ENCODE peak calls at places on chromosomes 2 and 18, in five cellular contexts. K, A, X, L and E are unnamed samples. For H3K4me1, the result is how much of the 10 kb centered on the place peaks cover.

GRCh38 chr2:158795110-158795924 is at the start of gene DAPL1:
- DNase-seq in K (no peak), A (no peak), X (no peak), L (no peak), E (no peak)

GRCh38 chr2:28567076-28567471 is 71.2 kb downstream of the PLB1 start:
- DNase-seq in K (no peak), A (no peak), X (peak), L (no peak), E (no peak)

GRCh38 chr18:57422313-57422872 is 12.8 kb upstream of the ONECUT2 start:
- DNase-seq in K (no peak), A (no peak), X (no peak), L (no peak), E (no peak)

GRCh38 chr18:12783524-12783923 is 80.7 kb downstream of the PSMG2 start:
- DNase-seq in K (no peak), A (no peak), X (no peak), L (no peak), E (no peak)

GRCh38 chr2:60527762-60528161 is 25.7 kb downstream of the BCL11A start:
- DNase-seq in K (no peak), A (no peak), X (no peak), L (no peak), E (no peak)

GRCh38 chr18:49524951-49525350 is 36.9 kb upstream of the LIPG start:
- DNase-seq in K (no peak), A (no peak), X (no peak), L (no peak), E (no peak)

GRCh38 chr2:17934721-17935120 is 56.3 kb downstream of the KCNS3 start:
- DNase-seq in K (peak), A (no peak), X (no peak), L (peak), E (no peak)

GRCh38 chr18:32326450-32327309 is 136.8 kb downstream of the MEP1B start:
- DNase-seq in K (peak), A (no peak), X (no peak), L (no peak), E (no peak)

GRCh38 chr2:202025816-202026215 is 7.8 kb upstream of the FZD7 start:
- DNase-seq in K (no peak), A (no peak), X (no peak), L (no peak), E (no peak)

GRCh38 chr2:127406454-127406853 is 11.8 kb upstream of the PROC start:
- DNase-seq in K (no peak), A (no peak), X (no peak), L (peak), E (no peak)

GRCh38 chr2:10947005-10947440 is 35.3 kb downstream of the KCNF1 start:
- DNase-seq in K (peak), A (peak), X (no peak), L (peak), E (peak)

GRCh38 chr2:208781166-208781565 is 374.6 kb downstream of the PTH2R start:
- DNase-seq in K (no peak), A (no peak), X (no peak), L (no peak), E (no peak)

GRCh38 chr2:240788482-240788881 is 31.5 kb downstream of the KIF1A start:
- DNase-seq in K (no peak), A (no peak), X (no peak), L (no peak), E (peak)

GRCh38 chr2:142325870-142326269 is 195.1 kb upstream of the LRP1B start:
- DNase-seq in K (no peak), A (no peak), X (no peak), L (no peak), E (no peak)

GRCh38 chr2:135987441-135987840 is 2.0 kb upstream of the DARS1 start:
- DNase-seq in K (no peak), A (no peak), X (no peak), L (no peak), E (no peak)

GRCh38 chr2:164538250-164538866 is 82.9 kb downstream of the GRB14 start:
- DNase-seq in K (peak), A (no peak), X (peak), L (peak), E (no peak)

GRCh38 chr2:166411473-166412230 is 35.9 kb upstream of the SCN9A start:
- DNase-seq in K (peak), A (peak), X (no peak), L (peak), E (no peak)

GRCh38 chr2:167140767-167141166 is 252.5 kb downstream of the XIRP2 start:
- DNase-seq in K (peak), A (peak), X (no peak), L (peak), E (no peak)

GRCh38 chr2:73112026-73112912 is 479 bp downstream of the RAB11FIP5 start:
- DNase-seq in K (peak), A (no peak), X (peak), L (peak), E (no peak)

GRCh38 chr2:79040967-79041582 is 15.6 kb downstream of the REG3G start:
- DNase-seq in K (no peak), A (no peak), X (peak), L (peak), E (no peak)

GRCh38 chr2:7515327-7515726 is 598.1 kb downstream of the RNF144A start:
- DNase-seq in K (no peak), A (no peak), X (no peak), L (no peak), E (no peak)

GRCh38 chr2:10272464-10272863 is 30.2 kb upstream of the HPCAL1 start:
- DNase-seq in K (no peak), A (no peak), X (peak), L (no peak), E (peak)

GRCh38 chr2:218898109-218898878 is 17.6 kb downstream of the WNT10A start:
- DNase-seq in K (no peak), A (no peak), X (peak), L (peak), E (peak)

GRCh38 chr2:16320716-16321115 is 344.9 kb downstream of the CYRIA start:
- DNase-seq in K (no peak), A (no peak), X (no peak), L (no peak), E (no peak)

GRCh38 chr2:235594041-235594440 is 100.2 kb downstream of the AGAP1 start:
- DNase-seq in K (peak), A (peak), X (peak), L (peak), E (no peak)

GRCh38 chr2:147636238-147636887 is 208.5 kb upstream of the ACVR2A start:
- DNase-seq in K (peak), A (peak), X (no peak), L (peak), E (no peak)

GRCh38 chr2:3472966-3473365 is 46.4 kb downstream of the ADI1 start:
- DNase-seq in K (no peak), A (no peak), X (no peak), L (no peak), E (no peak)

GRCh38 chr2:150878347-150878746 is 383.3 kb downstream of the RBM43 start:
- DNase-seq in K (peak), A (no peak), X (peak), L (peak), E (no peak)

GRCh38 chr18:75142677-75143076 is 66.3 kb downstream of the PTGR3 start:
- DNase-seq in K (no peak), A (no peak), X (no peak), L (no peak), E (no peak)

GRCh38 chr18:12372406-12372805 is 4.6 kb downstream of the AFG3L2 start:
- DNase-seq in K (no peak), A (no peak), X (no peak), L (no peak), E (no peak)

GRCh38 chr2:66082576-66082975 is 352.3 kb upstream of the MEIS1 start:
- DNase-seq in K (no peak), A (no peak), X (no peak), L (no peak), E (no peak)

GRCh38 chr2:46134531-46135229 is 162.5 kb upstream of the EPAS1 start:
- DNase-seq in K (peak), A (peak), X (peak), L (peak), E (peak)

GRCh38 chr2:579351-579886 is 97.8 kb downstream of the TMEM18 start:
- DNase-seq in K (no peak), A (no peak), X (no peak), L (no peak), E (no peak)

GRCh38 chr2:177586154-177586553 is 193.6 kb downstream of the AGPS start:
- DNase-seq in K (no peak), A (no peak), X (no peak), L (no peak), E (no peak)

GRCh38 chr2:46098606-46099005 is 198.6 kb upstream of the EPAS1 start:
- DNase-seq in K (peak), A (peak), X (no peak), L (peak), E (no peak)

GRCh38 chr2:212311807-212312404 is 226.7 kb downstream of the ERBB4 start:
- DNase-seq in K (no peak), A (no peak), X (no peak), L (no peak), E (no peak)

GRCh38 chr2:100980046-100980445 is 22.0 kb upstream of the RPL31 start:
- DNase-seq in K (no peak), A (no peak), X (no peak), L (no peak), E (no peak)

GRCh38 chr2:100976634-100977391 is 25.3 kb upstream of the RPL31 start:
- DNase-seq in K (peak), A (no peak), X (no peak), L (no peak), E (no peak)

GRCh38 chr2:100977511-100977910 is 24.6 kb upstream of the RPL31 start:
- DNase-seq in K (no peak), A (no peak), X (no peak), L (no peak), E (no peak)

GRCh38 chr2:100981011-100981410 is 21.1 kb upstream of the RPL31 start:
- DNase-seq in K (no peak), A (no peak), X (no peak), L (no peak), E (no peak)

DNA sequence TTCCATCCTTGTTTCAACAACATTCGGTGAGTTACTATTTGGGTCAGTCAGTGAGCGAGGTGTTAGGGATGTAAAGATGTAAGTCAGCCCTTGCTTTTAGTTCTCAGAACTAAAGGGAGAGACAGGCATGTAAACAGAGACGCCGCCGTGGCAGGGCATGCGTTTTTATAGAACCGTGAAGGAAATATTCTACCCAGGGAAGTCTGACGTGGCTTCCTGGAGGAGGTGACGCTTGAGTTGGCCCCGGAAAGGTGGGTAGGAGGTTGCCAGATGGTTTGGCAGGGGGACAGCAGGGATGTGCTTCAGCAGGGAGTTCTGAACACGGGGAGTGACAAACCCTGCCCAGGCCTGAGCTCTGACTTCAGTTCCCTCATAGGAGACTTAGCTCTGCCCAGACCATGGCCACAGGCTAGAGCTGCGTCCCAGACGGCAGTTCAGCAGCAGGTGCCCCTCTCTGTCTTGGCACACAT is 23.5 kb upstream of the RPL31 start:
- DNase-seq in K (peak), A (no peak), X (no peak), L (no peak), E (no peak)
- H3K27ac ChIP-seq in K (no peak), A (no peak), X (no peak), L (no peak), E (no peak)

GRCh38 chr2:53987336-53987921 is 16.6 kb upstream of the PSME4 start:
- DNase-seq in K (peak), A (no peak), X (no peak), L (peak), E (no peak)
- H3K4me1 ChIP-seq in K (under half), A (under half), X (under half), L (under half), E (under half)

DNA sequence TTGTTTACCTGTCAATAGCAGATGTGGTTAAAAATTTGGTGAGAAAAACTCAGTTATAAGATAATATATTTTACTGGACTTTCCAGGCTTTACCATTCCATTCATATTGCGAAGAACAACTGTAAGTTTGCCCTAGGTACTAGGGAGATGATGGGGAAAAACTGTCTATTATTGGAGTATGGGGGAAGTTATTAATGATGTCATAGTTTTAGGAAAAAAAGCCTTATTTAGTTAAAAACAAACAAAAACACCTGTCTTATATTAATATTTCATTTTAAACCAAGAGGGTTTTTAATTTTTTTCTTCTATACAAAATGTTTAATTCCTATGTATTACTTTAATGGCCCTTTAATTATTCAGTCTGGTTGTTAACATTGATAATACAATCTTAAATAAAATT is 18.2 kb downstream of the SP9 start:
- DNase-seq in K (no peak), A (no peak), X (no peak), L (no peak), E (no peak)
- H3K9ac ChIP-seq in K (no peak), A (no peak), X (no peak), L (no peak), E (no peak)

DNA sequence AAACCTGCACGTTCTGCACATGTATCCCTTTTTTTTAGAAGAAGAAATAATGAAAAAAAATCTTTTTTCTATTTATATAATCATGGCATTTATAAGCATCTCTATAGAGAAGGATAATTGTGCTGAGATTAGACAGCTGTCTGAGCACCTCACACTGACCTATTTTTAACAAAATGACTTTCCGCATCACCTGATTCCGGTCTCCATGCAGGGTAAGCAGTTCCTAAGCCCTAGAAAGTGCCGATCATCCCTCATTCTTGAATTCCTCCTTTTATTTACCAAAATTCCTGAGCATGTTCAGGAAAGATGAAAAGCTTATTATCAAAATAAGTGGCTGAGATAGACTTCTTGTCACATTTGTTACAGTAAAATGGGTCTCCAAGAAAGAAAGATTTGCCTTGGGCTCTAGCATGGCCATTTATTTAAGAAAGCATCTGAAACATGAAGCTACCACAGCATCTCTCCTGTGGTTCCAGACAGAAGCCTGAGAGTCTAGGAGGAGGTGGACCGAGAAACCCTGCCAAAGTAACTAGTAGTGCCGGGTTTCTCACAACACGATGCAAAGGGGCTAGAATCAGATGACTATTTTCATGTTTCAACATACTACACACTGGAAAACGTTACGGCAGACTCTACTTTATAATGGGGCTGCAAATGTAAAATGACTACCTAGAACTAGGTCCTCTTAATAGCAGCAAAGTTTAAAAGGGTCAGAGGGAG is 670 bp downstream of the GKN1 start:
- DNase-seq in K (no peak), A (no peak), X (no peak), L (peak), E (no peak)
- H3K27ac ChIP-seq in K (no peak), A (no peak), X (no peak), L (no peak), E (no peak)

GRCh38 chr2:69054431-69054830 is 41.5 kb downstream of the ANTXR1 start:
- DNase-seq in K (peak), A (no peak), X (no peak), L (peak), E (no peak)
- H3K4me1 ChIP-seq in K (under half), A (under half), X (under half), L (under half), E (under half)

GRCh38 chr2:25421289-25421688 is 79.6 kb upstream of the DNMT3A start:
- DNase-seq in K (no peak), A (no peak), X (no peak), L (no peak), E (no peak)
- H3K9ac ChIP-seq in K (no peak), A (no peak), X (no peak), L (no peak), E (no peak)

GRCh38 chr2:237445611-237446332 is 31.8 kb upstream of the COL6A3 start:
- DNase-seq in K (no peak), A (no peak), X (no peak), L (no peak), E (no peak)
- H3K27ac ChIP-seq in K (no peak), A (no peak), X (no peak), L (no peak), E (no peak)

DNA sequence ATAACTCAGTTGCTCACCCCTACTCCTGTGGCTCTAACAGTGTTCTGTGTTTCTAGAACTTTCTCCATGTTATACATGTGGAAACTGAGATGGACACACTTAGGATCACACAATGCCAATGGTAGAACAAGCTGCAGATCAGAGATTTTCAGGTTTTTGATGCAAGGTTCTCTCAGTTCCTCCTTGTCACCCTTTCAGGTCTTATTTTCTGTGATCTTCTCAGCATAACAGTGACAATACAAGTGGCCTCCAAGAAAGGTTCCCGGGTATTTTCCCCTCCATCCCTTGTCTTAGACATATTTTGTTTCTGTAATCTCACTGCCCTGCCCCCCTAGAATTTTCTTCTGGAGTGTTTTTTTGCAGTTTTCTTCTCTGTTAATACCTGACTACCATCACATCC is 6.2 kb upstream of the MGAT5 start:
- DNase-seq in K (no peak), A (no peak), X (no peak), L (no peak), E (no peak)
- H3K4me1 ChIP-seq in K (under half), A (under half), X (under half), L (under half), E (under half)

GRCh38 chr2:33599175-33599942 is at the start of gene FAM98A:
- DNase-seq in K (peak), A (peak), X (peak), L (peak), E (peak)

GRCh38 chr2:33603416-33603815 is 4.3 kb upstream of the FAM98A start:
- DNase-seq in K (no peak), A (no peak), X (no peak), L (no peak), E (no peak)

GRCh38 chr2:33605059-33605458 is 6.0 kb upstream of the FAM98A start:
- DNase-seq in K (no peak), A (no peak), X (no peak), L (no peak), E (no peak)

GRCh38 chr2:33599943-33600192 is 769 bp upstream of the FAM98A start:
- DNase-seq in K (no peak), A (no peak), X (no peak), L (no peak), E (no peak)

GRCh38 chr2:33602216-33602830 is 3.2 kb upstream of the FAM98A start:
- DNase-seq in K (peak), A (no peak), X (no peak), L (peak), E (no peak)
- H3K9ac ChIP-seq in K (no peak), A (no peak), X (no peak), L (no peak), E (no peak)

GRCh38 chr18:73835039-73835438 is 312.6 kb downstream of the FBXO15 start:
- DNase-seq in K (no peak), A (no peak), X (no peak), L (no peak), E (no peak)
- H3K27ac ChIP-seq in K (no peak), A (no peak), X (no peak), L (no peak), E (no peak)